ENCODE peak calls at places on chromosomes 4 and X, in four cellular contexts. One of them, this sample, is unnamed.

GRCh38 chr4:110344165-110344564 is 131.8 kb upstream of the ENPEP start:
- DNase-seq in tibial nerve: no peak
- DNase-seq in lower lobe of right lung: no peak
- DNase-seq in mammary epithelial cell: no peak
- DNase-seq in this sample: no peak

GRCh38 chrX:2723316-2723879 is 28.4 kb upstream of the XG start:
- DNase-seq in mammary epithelial cell: no peak
- DNase-seq in tibial nerve: no peak
- DNase-seq in lower lobe of right lung: no peak
- DNase-seq in this sample: no peak

GRCh38 chr4:39096847-39097246 is 34.8 kb downstream of the KLHL5 start:
- DNase-seq in tibial nerve: no peak
- DNase-seq in lower lobe of right lung: no peak
- DNase-seq in mammary epithelial cell: no peak
- DNase-seq in this sample: no peak

GRCh38 chr4:30380404-30380998 is 339.7 kb upstream of the PCDH7 start:
- DNase-seq in mammary epithelial cell: peak; percentile 40
- DNase-seq in lower lobe of right lung: no peak
- DNase-seq in tibial nerve: no peak
- DNase-seq in this sample: peak; percentile 25

GRCh38 chrX:119655125-119655524 is 37.8 kb downstream of the SEPTIN6 start:
- DNase-seq in tibial nerve: no peak
- DNase-seq in mammary epithelial cell: peak; percentile 67
- DNase-seq in lower lobe of right lung: no peak
- DNase-seq in this sample: no peak

GRCh38 chr4:87243426-87244053 is 23.1 kb upstream of the KLHL8 start:
- DNase-seq in mammary epithelial cell: no peak
- DNase-seq in lower lobe of right lung: no peak
- DNase-seq in tibial nerve: no peak
- DNase-seq in this sample: no peak

GRCh38 chr4:148874331-148874730 is 432.1 kb upstream of the NR3C2 start:
- DNase-seq in lower lobe of right lung: no peak
- DNase-seq in mammary epithelial cell: no peak
- DNase-seq in tibial nerve: no peak
- DNase-seq in this sample: peak; percentile 36

GRCh38 chr4:121217385-121217784 is 53.3 kb upstream of the TNIP3 start:
- DNase-seq in lower lobe of right lung: no peak
- DNase-seq in mammary epithelial cell: no peak
- DNase-seq in tibial nerve: no peak
- DNase-seq in this sample: no peak

GRCh38 chr4:94365304-94365703 is 22.7 kb upstream of the HPGDS start:
- DNase-seq in mammary epithelial cell: no peak
- DNase-seq in tibial nerve: no peak
- DNase-seq in lower lobe of right lung: no peak
- DNase-seq in this sample: no peak

GRCh38 chr4:43843501-43843900 is 605.1 kb downstream of the KCTD8 start:
- DNase-seq in mammary epithelial cell: no peak
- DNase-seq in lower lobe of right lung: no peak
- DNase-seq in tibial nerve: no peak
- DNase-seq in this sample: no peak

GRCh38 chr4:2070421-2071251 is 11.5 kb downstream of the NAT8L start:
- DNase-seq in tibial nerve: no peak
- DNase-seq in mammary epithelial cell: no peak
- DNase-seq in lower lobe of right lung: peak; percentile 37
- DNase-seq in this sample: no peak

GRCh38 chrX:79645749-79646148 is 278.6 kb upstream of the ITM2A start:
- DNase-seq in mammary epithelial cell: no peak
- DNase-seq in tibial nerve: no peak
- DNase-seq in lower lobe of right lung: no peak
- DNase-seq in this sample: no peak
- TF ChIP-seq CTCF in mammary epithelial cell: no peak
- TF ChIP-seq CTCF in tibial nerve: no peak
- TF ChIP-seq CTCF in lower lobe of right lung: no peak
- TF ChIP-seq CTCF in this sample: no peak

GRCh38 chrX:108348525-108348924 is 89.7 kb downstream of the COL4A6 start:
- DNase-seq in mammary epithelial cell: no peak
- DNase-seq in tibial nerve: no peak
- DNase-seq in lower lobe of right lung: no peak
- DNase-seq in this sample: no peak
- H3K4me1 ChIP-seq in mammary epithelial cell: no peaks in the 10 kb centered on the region
- H3K4me1 ChIP-seq in tibial nerve: no peaks in the 10 kb centered on the region
- H3K4me1 ChIP-seq in lower lobe of right lung: no peaks in the 10 kb centered on the region
- H3K4me1 ChIP-seq in this sample: no peaks in the 10 kb centered on the region

DNA sequence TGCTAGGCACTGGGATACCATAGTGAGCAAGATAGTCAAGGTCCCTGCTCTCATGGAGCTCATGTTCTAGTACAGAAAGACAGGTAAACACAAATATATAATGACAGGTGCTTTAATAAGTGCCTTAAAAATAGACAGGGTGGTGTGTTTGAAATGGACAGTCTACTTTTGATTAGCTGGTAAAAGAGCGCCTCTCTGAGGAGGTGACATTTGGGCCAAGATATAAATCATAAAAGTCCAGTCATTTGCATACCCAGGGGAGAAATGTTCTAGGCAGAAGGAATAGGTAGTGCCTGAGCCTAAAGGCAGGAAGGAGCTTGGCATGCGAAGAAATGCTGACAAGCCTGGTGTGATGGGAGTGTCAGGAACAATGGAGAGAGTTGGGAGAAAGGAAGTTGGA is 83.6 kb downstream of the DNAAF6 start:
- DNase-seq in mammary epithelial cell: no peak
- DNase-seq in lower lobe of right lung: no peak
- DNase-seq in tibial nerve: no peak
- DNase-seq in this sample: no peak
- TF ChIP-seq CTCF in mammary epithelial cell: peak; percentile 6
- TF ChIP-seq CTCF in lower lobe of right lung: no peak
- TF ChIP-seq CTCF in tibial nerve: no peak
- TF ChIP-seq CTCF in this sample: no peak

DNA sequence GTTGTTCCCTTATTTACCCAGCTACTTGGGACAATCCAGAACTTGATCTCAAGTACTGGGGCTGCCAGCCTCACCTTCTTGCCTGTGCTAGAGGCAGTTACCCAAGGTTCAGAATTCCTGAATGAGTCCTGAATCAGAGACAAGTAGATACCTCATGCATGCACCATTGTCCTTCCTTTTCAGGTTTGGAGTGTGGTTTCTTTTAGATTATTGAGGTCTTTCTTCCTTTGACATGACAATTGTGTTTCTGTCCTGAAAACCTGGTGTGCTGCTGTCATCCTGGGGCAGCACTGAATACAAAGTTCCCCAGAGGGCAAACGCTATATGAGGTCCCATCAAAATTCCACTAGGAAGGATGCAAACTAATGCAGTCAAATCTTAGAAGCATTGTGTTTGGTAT is 3.5 kb downstream of the CXCL2 start:
- DNase-seq in mammary epithelial cell: peak; percentile 23
- DNase-seq in lower lobe of right lung: no peak
- DNase-seq in tibial nerve: no peak
- DNase-seq in this sample: no peak
- H3K4me1 ChIP-seq in mammary epithelial cell: peaks cover 14% of the 10 kb centered on the region
- H3K4me1 ChIP-seq in lower lobe of right lung: peaks cover 38% of the 10 kb centered on the region
- H3K4me1 ChIP-seq in tibial nerve: no peaks in the 10 kb centered on the region
- H3K4me1 ChIP-seq in this sample: peaks cover 5% of the 10 kb centered on the region

GRCh38 chrX:73446831-73447230 is at the start of gene CDX4:
- DNase-seq in tibial nerve: no peak
- DNase-seq in lower lobe of right lung: no peak
- DNase-seq in mammary epithelial cell: no peak
- DNase-seq in this sample: no peak

GRCh38 chrX:73448379-73448778 is 1.5 kb downstream of the CDX4 start:
- DNase-seq in tibial nerve: no peak
- DNase-seq in lower lobe of right lung: no peak
- DNase-seq in mammary epithelial cell: no peak
- DNase-seq in this sample: no peak

DNA sequence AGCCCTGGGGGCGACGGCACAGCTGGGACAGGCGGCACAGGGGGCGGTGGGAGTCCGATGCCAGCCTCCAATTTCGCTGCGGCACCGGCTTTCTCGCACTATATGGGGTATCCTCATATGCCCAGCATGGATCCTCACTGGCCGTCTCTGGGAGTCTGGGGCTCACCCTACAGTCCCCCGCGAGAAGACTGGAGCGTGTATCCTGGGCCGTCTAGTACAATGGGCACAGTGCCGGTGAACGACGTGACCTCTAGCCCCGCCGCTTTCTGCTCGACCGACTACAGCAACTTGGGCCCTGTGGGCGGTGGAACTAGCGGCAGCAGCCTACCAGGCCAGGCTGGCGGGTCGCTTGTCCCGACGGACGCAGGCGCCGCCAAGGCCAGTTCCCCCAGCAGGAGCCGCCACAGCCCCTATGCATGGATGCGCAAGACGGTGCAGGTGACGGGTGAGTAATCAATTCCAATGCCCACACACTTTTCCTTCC is 500 bp downstream of the CDX4 start:
- DNase-seq in lower lobe of right lung: no peak
- DNase-seq in tibial nerve: no peak
- DNase-seq in mammary epithelial cell: no peak
- DNase-seq in this sample: no peak
- TF ChIP-seq CTCF in lower lobe of right lung: no peak
- TF ChIP-seq CTCF in tibial nerve: no peak
- TF ChIP-seq CTCF in mammary epithelial cell: no peak
- TF ChIP-seq CTCF in this sample: no peak

DNA sequence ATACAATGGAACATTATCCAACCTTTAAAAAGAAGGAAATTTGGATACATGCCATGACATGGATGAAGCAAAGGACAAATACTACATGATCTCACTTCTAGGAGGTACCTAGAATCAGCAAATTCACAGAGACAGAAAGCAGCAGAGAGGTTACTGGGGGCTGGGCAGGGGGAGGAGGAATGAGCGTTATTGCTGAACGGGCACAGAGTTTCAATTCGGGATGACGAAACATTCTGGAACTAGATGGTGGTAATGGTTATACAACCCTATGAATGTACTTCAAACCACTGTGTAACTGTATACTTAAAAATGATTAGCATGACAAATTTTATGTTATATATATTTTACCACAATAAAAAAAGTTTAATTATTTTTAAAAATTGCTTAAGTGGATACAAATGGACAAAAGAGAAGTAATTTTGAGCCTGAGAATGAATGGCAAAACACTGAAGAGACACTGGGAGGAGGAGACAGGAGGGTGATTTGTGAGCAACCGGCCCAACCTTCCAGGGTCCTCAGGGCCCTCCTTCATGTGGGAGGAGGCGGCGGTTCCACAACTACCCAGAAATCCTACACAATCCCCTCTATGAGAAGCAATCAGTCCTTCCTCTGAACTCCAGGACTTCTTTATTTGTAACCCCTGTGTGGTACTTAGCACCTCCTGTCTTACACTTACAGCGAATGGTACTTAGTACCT is 14.1 kb downstream of the ACSL1 start:
- DNase-seq in tibial nerve: no peak
- DNase-seq in mammary epithelial cell: no peak
- DNase-seq in lower lobe of right lung: peak; percentile 78
- DNase-seq in this sample: no peak
- H3K4me1 ChIP-seq in tibial nerve: peaks cover 66% of the 10 kb centered on the region
- H3K4me1 ChIP-seq in mammary epithelial cell: peaks cover 54% of the 10 kb centered on the region
- H3K4me1 ChIP-seq in lower lobe of right lung: peaks cover 83% of the 10 kb centered on the region
- H3K4me1 ChIP-seq in this sample: peaks cover 18% of the 10 kb centered on the region

GRCh38 chr4:6909113-6909969 is at the start of gene TBC1D14:
- DNase-seq in mammary epithelial cell: peak; percentile 81
- DNase-seq in lower lobe of right lung: peak; percentile 92
- DNase-seq in tibial nerve: peak; percentile 76
- DNase-seq in this sample: peak; percentile 88
- TF ChIP-seq CTCF in mammary epithelial cell: peak; percentile 27
- TF ChIP-seq CTCF in lower lobe of right lung: peak; percentile 16
- TF ChIP-seq CTCF in tibial nerve: no peak
- TF ChIP-seq CTCF in this sample: peak; percentile 13

DNA sequence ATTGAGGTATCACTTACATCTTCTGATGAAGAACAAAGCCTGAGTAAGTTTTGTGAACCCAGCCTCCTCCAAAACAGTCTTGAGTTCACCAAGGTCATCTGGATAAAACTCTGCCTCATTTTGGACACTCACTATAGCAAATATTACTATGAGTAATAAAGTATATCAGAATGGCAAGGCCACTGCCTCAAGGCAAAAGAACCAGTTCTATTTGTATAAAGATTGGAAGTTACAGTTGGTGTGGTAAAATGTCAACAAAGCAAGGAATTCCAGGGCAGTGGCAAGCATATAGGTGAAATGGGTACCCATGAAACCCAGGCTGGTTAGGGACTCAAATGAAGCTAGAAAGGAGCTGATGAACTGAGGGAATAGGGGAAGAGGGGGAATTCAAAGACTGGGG is 2.4 kb upstream of the ARHGEF6 start:
- DNase-seq in lower lobe of right lung: no peak
- DNase-seq in tibial nerve: no peak
- DNase-seq in mammary epithelial cell: no peak
- DNase-seq in this sample: no peak
- H3K4me1 ChIP-seq in lower lobe of right lung: peaks cover 10% of the 10 kb centered on the region
- H3K4me1 ChIP-seq in tibial nerve: no peaks in the 10 kb centered on the region
- H3K4me1 ChIP-seq in mammary epithelial cell: no peaks in the 10 kb centered on the region
- H3K4me1 ChIP-seq in this sample: no peaks in the 10 kb centered on the region